ENCODE peak calls at places on chromosomes 2 and 18, in six cellular contexts. R is Peyer's patch, I is stomach, O is transverse colon, J is astrocyte, M is MM.1S. P is an unnamed sample.

GRCh38 chr2:130845507-130846085 is 8.9 kb downstream of the ARHGEF4 start:
- DNase-seq in M (no peak), R (no peak), J (no peak), I (no peak), O (no peak), P (no peak)

GRCh38 chr2:42959993-42960834 is 167.8 kb upstream of the HAAO start:
- DNase-seq in J (no peak), I (no peak), O (no peak), R (no peak), M (no peak), P (no peak)

GRCh38 chr18:35264409-35264808 is 23.6 kb downstream of the ZNF397 start:
- DNase-seq in J (no peak), O (no peak), M (no peak), R (no peak), I (no peak), P (no peak)

GRCh38 chr2:173076557-173077345 is 1.1 kb downstream of the MAP3K20 start:
- DNase-seq in M (peak; percentile 27), R (no peak), J (peak; percentile 46), I (peak; percentile 44), O (peak; percentile 28), P (no peak)

GRCh38 chr18:49362431-49362830 is 98.0 kb downstream of the DYM start:
- DNase-seq in M (no peak), I (no peak), O (no peak), J (no peak), R (no peak), P (no peak)

GRCh38 chr2:37782721-37783438 is 111.4 kb upstream of the CDC42EP3 start:
- DNase-seq in J (no peak), R (no peak), I (no peak), O (peak; percentile 31), M (no peak), P (no peak)

GRCh38 chr2:193690572-193690971 is 1495.8 kb upstream of the TMEFF2 start:
- DNase-seq in O (no peak), I (no peak), M (no peak), R (no peak), J (no peak), P (no peak)

GRCh38 chr2:70664525-70664924 is 103.5 kb downstream of the ADD2 start:
- DNase-seq in J (no peak), R (no peak), O (no peak), I (no peak), M (no peak), P (no peak)

GRCh38 chr2:169462896-169463695 is 16.2 kb upstream of the BBS5 start:
- DNase-seq in J (peak; percentile 89), M (no peak), R (no peak), I (no peak), O (no peak), P (peak; percentile 22)

GRCh38 chr2:209901187-209901586 is 101.3 kb upstream of the RPE start:
- DNase-seq in O (no peak), I (no peak), J (no peak), R (no peak), M (peak; percentile 50), P (no peak)

GRCh38 chr2:74235041-74235440 is 36.6 kb downstream of the MTHFD2 start:
- DNase-seq in O (no peak), I (no peak), R (no peak), J (no peak), M (no peak), P (no peak)

GRCh38 chr2:64952113-64952895 is 36.9 kb upstream of the SLC1A4 start:
- DNase-seq in O (no peak), R (no peak), M (no peak), I (no peak), J (no peak), P (no peak)

GRCh38 chr2:54015809-54016703 is 45.3 kb upstream of the PSME4 start:
- DNase-seq in R (no peak), M (no peak), J (peak; percentile 79), I (no peak), O (no peak), P (no peak)

GRCh38 chr2:96145028-96145939 is at the start of gene DUSP2:
- DNase-seq in R (peak; percentile 96), I (peak; percentile 82), J (peak; percentile 59), O (peak; percentile 87), M (peak; percentile 94), P (peak; percentile 97)

GRCh38 chr2:55565613-55566012 is 46.1 kb downstream of the CFAP36 start:
- DNase-seq in R (no peak), O (no peak), J (no peak), I (no peak), M (no peak), P (peak; percentile 21)
- H3K36me3 ChIP-seq in R (peaks cover 81% of the 10 kb centered on the region), O (peaks cover 31% of the 10 kb centered on the region), J (peaks cover 31% of the 10 kb centered on the region), I (peaks cover 100% of the 10 kb centered on the region), M (peaks cover 19% of the 10 kb centered on the region), P (peaks cover 15% of the 10 kb centered on the region)

GRCh38 chr2:61249521-61250071 is 87.6 kb downstream of the C2orf74 start:
- DNase-seq in J (no peak), O (no peak), M (no peak), I (no peak), R (no peak), P (no peak)

GRCh38 chr2:61254536-61254935 is 92.5 kb downstream of the C2orf74 start:
- DNase-seq in J (no peak), M (no peak), R (no peak), I (no peak), O (no peak), P (no peak)

GRCh38 chr2:61252031-61252430 is 90.0 kb downstream of the C2orf74 start:
- DNase-seq in O (no peak), I (no peak), R (no peak), M (no peak), J (no peak), P (no peak)

GRCh38 chr2:61255580-61256437 is 93.8 kb downstream of the C2orf74 start:
- DNase-seq in J (peak; percentile 91), I (no peak), O (no peak), M (no peak), R (no peak), P (no peak)

DNA sequence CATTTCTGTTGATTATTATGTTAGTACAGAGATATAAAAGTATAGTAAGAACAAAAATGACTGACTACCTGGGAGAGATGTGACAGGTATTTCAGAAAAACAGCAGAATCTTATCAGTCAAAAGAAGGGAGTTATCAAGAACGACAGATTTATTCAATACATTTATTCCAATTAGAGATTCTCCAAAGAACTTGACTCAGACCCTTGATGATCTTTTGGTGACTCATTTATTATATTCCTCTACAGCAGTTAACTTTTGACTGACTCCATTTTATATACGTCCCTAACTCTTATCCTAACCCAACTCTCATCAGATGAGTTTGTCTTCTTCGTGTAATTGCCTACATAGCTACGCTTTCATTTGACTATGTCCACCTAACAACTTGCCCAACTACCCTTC is 91.1 kb downstream of the C2orf74 start:
- DNase-seq in I (no peak), M (no peak), R (no peak), O (no peak), J (no peak), P (no peak)
- H3K4me1 ChIP-seq in I (no peaks in the 10 kb centered on the region), M (no peaks in the 10 kb centered on the region), R (no peaks in the 10 kb centered on the region), O (no peaks in the 10 kb centered on the region), J (peaks cover 11% of the 10 kb centered on the region), P (no peaks in the 10 kb centered on the region)

GRCh38 chr2:118846667-118847446 is 591 bp downstream of the EN1 start:
- DNase-seq in R (peak; percentile 40), J (no peak), O (no peak), M (no peak), I (no peak), P (no peak)

GRCh38 chr2:118849226-118850170 is 2.0 kb upstream of the EN1 start:
- DNase-seq in J (no peak), I (no peak), O (no peak), R (peak; percentile 11), M (no peak), P (no peak)

GRCh38 chr2:118848381-118849225 is 1.2 kb upstream of the EN1 start:
- DNase-seq in O (no peak), R (peak; percentile 26), I (no peak), M (no peak), J (no peak), P (no peak)

GRCh38 chr2:118845843-118846666 is 1.4 kb downstream of the EN1 start:
- DNase-seq in I (no peak), O (no peak), R (peak; percentile 31), J (no peak), M (no peak), P (no peak)

DNA sequence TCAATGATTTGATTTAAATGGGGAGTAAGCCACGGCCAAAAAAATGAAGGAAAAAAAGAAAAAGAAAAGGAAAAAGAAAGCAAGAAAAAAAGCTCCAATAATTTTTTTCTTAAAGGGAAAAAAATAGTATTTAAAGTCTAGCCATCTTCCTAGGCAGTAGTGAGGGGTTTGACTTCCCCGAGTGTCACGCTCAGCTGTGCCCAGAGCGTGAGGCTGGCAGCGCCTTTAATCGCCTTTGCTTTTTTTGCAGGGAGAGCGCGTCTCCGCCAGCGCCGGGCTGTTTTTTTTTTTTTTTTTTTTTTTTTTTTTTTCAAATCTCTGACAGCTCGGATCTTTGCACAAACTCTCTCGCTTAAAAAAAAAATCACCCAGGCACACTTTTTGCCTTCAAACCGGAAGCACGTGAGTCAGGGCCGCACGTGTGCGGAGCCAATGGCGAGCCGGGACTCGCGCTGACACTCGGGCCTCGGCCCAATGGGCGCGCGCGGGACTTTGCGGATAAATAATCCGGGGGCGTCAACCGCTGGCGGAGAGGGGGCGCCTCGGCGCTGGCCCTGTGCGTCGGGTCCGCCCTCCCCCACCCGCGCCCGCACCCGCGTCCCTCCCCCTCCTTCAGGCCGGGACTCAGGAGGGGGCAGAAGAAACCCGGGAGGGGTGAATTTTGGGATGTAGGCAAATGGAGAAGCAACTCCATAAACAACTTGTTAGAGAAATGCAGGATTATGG is at the start of gene EN1:
- DNase-seq in M (no peak), J (peak; percentile 82), O (no peak), R (peak; percentile 34), I (no peak), P (no peak)
- H3K27me3 ChIP-seq in M (peaks cover 43% of the 10 kb centered on the region), J (peaks cover 82% of the 10 kb centered on the region), O (peaks cover 100% of the 10 kb centered on the region), R (no peaks in the 10 kb centered on the region), I (peaks cover 97% of the 10 kb centered on the region), P (peaks cover 13% of the 10 kb centered on the region)

DNA sequence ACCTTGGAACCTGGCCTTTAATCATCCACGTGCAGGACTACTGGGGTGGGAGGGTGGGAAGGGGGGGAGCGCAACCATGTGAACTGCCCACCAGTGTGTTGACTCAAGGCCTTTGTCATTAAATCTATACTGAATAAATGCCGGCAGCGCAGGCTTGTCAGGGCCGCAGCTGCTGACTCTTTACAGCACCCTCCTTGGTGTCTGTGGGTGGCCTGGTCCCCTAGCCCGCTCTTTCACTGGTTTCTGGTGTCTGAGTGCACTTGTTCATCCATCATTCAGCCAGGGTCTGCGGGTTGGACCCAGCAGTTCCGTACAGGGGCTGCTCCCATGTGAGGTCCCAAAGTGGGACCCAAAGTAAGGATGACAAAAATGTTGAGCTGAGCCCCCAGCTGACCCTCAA is 11.5 kb downstream of the MAP3K2 start:
- DNase-seq in I (no peak), M (no peak), R (no peak), O (no peak), J (no peak), P (no peak)
- H3K36me3 ChIP-seq in I (peaks cover 11% of the 10 kb centered on the region), M (peaks cover 3% of the 10 kb centered on the region), R (peaks cover 3% of the 10 kb centered on the region), O (no peaks in the 10 kb centered on the region), J (no peaks in the 10 kb centered on the region), P (no peaks in the 10 kb centered on the region)

DNA sequence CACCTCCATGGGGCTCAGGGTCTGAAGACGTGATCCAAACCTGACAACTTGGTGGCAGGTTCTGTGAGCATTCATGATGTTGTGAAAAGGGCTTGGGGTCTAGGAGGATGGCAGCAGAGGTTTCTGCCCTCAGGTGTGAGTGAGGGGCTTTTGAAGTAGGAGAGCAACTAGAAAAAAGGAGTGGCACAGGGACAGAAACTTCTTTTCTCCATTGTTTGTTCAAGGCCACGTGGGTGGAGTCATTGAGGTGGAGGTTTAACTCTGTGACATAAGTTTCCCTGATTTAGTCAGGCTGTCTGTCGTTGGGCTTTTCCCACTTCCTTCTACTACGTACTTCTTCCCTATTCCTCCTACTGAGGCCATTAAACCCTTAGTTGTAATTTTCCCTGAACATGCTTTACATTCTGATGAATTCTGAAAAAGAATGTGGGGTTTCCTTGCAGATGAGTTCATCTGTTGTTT is 13.1 kb downstream of the CFLAR start:
- DNase-seq in O (peak; percentile 70), I (peak; percentile 59), R (no peak), J (peak; percentile 92), M (peak; percentile 11), P (no peak)
- H3K4me1 ChIP-seq in O (peaks cover 90% of the 10 kb centered on the region), I (peaks cover 77% of the 10 kb centered on the region), R (peaks cover 72% of the 10 kb centered on the region), J (peaks cover 61% of the 10 kb centered on the region), M (peaks cover 74% of the 10 kb centered on the region), P (peaks cover 69% of the 10 kb centered on the region)

P was measured in naive thymus-derived CD4-positive, alpha-beta T cell.